ENCODE peak calls at places on chromosome 21, in six cellular contexts. R, M, X, K, J and S are unnamed samples.

GRCh38 chr21:39384674-39385298 is 35.9 kb upstream of the HMGN1 start:
- DNase-seq in R (peak; percentile 55), M (peak; percentile 12), X (no peak), K (no peak), J (no peak), S (no peak)

GRCh38 chr21:29645666-29646553 is 293.9 kb downstream of the GRIK1 start:
- DNase-seq in R (no peak), M (no peak), X (no peak), K (no peak), J (no peak), S (no peak)

GRCh38 chr21:35664683-35665082 is 395.6 kb downstream of the SETD4 start:
- DNase-seq in R (peak; percentile 77), M (peak; percentile 3), X (no peak), K (no peak), J (no peak), S (peak; percentile 11)

GRCh38 chr21:34367320-34367935 is 3.6 kb downstream of the KCNE2 start:
- DNase-seq in R (peak; percentile 82), M (peak; percentile 56), X (peak; percentile 26), K (peak; percentile 45), J (peak; percentile 77), S (no peak)

GRCh38 chr21:34130598-34130985 is 57.2 kb downstream of the MRPS6 start:
- DNase-seq in R (no peak), M (no peak), X (no peak), K (no peak), J (no peak), S (no peak)

GRCh38 chr21:36055551-36055950 is 4.8 kb downstream of the SETD4 start:
- DNase-seq in R (no peak), M (no peak), X (no peak), K (no peak), J (no peak), S (no peak)

GRCh38 chr21:34603002-34603709 is 11.8 kb downstream of the RCAN1 start:
- DNase-seq in R (peak; percentile 70), M (peak; percentile 59), X (peak; percentile 27), K (peak; percentile 73), J (peak; percentile 84), S (no peak)

GRCh38 chr21:39373634-39374033 is 24.7 kb upstream of the HMGN1 start:
- DNase-seq in R (peak; percentile 47), M (peak; percentile 62), X (no peak), K (peak; percentile 54), J (peak; percentile 68), S (no peak)

GRCh38 chr21:26842976-26843911 is 2.0 kb downstream of the ADAMTS1 start:
- DNase-seq in R (peak; percentile 96), M (no peak), X (no peak), K (peak; percentile 72), J (no peak), S (no peak)

GRCh38 chr21:36030581-36031189 is 29.6 kb downstream of the SETD4 start:
- DNase-seq in R (peak; percentile 42), M (no peak), X (no peak), K (no peak), J (peak; percentile 72), S (no peak)

GRCh38 chr21:40269239-40269638 is 402.0 kb downstream of the PCP4 start:
- DNase-seq in R (no peak), M (no peak), X (no peak), K (no peak), J (no peak), S (no peak)

GRCh38 chr21:29349702-29350101 is 51.0 kb downstream of the BACH1 start:
- DNase-seq in R (no peak), M (no peak), X (no peak), K (no peak), J (peak; percentile 54), S (no peak)

GRCh38 chr21:32580949-32581348 is 4.4 kb downstream of the TCP10L start:
- DNase-seq in R (no peak), M (no peak), X (no peak), K (no peak), J (no peak), S (no peak)

GRCh38 chr21:46190491-46191131 is 6.4 kb upstream of the SPATC1L start:
- DNase-seq in R (no peak), M (no peak), X (no peak), K (no peak), J (no peak), S (no peak)

GRCh38 chr21:35895598-35895997 is 164.7 kb downstream of the SETD4 start:
- DNase-seq in R (no peak), M (no peak), X (no peak), K (no peak), J (no peak), S (no peak)

GRCh38 chr21:33112151-33112550 is 42.2 kb downstream of the OLIG1 start:
- DNase-seq in R (no peak), M (no peak), X (no peak), K (no peak), J (no peak), S (no peak)

GRCh38 chr21:43733529-43734071 is 14.7 kb downstream of the PDXK start:
- DNase-seq in R (peak; percentile 79), M (no peak), X (no peak), K (no peak), J (no peak), S (no peak)

GRCh38 chr21:43731476-43731875 is 12.5 kb downstream of the PDXK start:
- DNase-seq in R (no peak), M (peak; percentile 88), X (no peak), K (no peak), J (no peak), S (no peak)

GRCh38 chr21:43734131-43734634 is 15.3 kb downstream of the PDXK start:
- DNase-seq in R (no peak), M (no peak), X (no peak), K (no peak), J (no peak), S (no peak)

GRCh38 chr21:43733060-43733459 is 14.1 kb downstream of the PDXK start:
- DNase-seq in R (no peak), M (no peak), X (no peak), K (no peak), J (no peak), S (no peak)

DNA sequence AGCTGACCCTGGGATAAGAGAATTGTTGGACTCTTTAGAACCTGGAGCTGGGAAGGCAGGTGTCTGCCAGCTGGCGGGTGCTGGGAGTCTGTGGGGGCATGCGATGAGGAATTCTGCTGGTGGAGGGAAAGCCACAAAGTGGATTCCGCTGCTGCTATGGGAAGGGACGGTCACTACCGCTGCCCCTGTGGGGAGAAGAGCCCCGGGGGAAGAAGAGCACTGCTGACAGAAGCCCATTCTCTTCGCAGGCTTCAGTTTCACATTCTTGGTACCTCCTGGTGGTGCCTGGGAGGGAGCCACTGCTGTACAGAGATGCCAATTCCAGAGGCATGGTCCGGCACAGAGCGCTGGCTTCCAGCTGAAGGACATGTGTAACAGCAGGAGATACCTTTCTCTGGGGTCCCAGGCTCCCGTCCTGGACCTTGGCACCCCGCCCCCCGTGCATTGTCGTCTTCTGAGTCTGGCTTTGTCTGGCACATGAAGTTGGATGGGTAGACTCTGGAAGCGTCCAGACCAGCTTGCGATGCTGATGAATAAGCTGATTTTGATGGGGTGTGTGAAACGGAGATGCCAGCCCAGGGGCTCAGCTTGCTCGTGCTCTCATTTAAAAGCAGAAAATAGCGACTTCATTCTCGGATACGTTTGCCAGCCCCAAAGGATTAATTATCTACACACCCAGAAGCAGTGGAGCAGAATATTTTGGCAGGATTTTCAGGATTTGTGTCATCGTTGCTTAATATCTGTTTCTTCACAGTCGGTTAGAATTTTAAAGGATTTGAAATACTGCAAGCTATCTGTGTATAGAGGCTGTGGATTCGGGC is 13.2 kb downstream of the PDXK start:
- DNase-seq in R (no peak), M (no peak), X (no peak), K (no peak), J (no peak), S (no peak)
- TF ChIP-seq SMC3 in R (no peak), M (no peak), X (no peak), K (no peak), J (no peak), S (no peak)

DNA sequence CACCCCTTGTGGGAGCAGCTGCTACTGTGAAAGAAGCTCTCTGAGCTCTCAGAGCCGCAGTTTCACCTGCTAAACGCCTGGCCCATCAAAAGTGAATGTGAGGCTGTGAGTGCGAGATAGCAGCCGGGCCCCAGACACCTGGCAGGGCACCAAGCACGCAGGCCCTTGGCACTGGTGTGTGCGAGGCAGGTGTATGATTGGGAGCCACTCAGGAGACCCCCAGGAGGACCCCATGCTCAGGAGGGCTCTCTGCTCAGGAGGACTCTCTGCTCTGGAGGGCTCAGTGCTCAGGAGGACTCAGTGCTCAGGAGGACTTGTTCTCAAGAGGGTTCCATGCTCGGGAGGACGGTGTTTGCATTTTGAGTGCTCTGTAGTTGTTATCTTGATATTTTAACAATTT is 14.3 kb upstream of the ADARB1 start:
- DNase-seq in R (no peak), M (no peak), X (no peak), K (no peak), J (no peak), S (no peak)
- TF ChIP-seq SMC3 in R (no peak), M (no peak), X (no peak), K (no peak), J (no peak), S (no peak)

DNA sequence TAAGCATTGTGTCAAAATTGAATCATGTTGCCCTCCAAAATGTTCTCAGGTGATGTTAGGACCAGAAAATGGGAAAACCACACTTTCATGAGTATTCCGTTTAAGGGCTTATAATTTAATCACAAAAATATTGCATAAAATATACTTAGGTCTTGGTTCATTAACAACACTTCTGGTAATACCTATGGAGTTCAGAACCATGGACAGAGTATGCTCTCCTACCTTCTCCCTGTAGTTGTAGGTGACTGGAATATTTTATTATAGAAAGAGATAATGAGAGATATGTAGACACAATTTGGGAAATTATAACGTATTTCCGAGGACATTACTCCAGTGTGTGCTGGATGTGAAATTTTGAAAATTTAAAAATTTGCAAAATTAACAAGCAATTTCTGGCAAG is 232.5 kb downstream of the NCAM2 start:
- DNase-seq in R (peak; percentile 24), M (no peak), X (no peak), K (no peak), J (peak; percentile 30), S (no peak)
- TF ChIP-seq SMC3 in R (no peak), M (no peak), X (no peak), K (no peak), J (no peak), S (no peak)

GRCh38 chr21:42317341-42317741 is 2.1 kb upstream of the TFF3 start:
- DNase-seq in R (no peak), M (no peak), X (no peak), K (no peak), J (no peak), S (no peak)
- TF ChIP-seq SMC3 in R (no peak), M (no peak), X (no peak), K (no peak), J (no peak), S (no peak)

DNA sequence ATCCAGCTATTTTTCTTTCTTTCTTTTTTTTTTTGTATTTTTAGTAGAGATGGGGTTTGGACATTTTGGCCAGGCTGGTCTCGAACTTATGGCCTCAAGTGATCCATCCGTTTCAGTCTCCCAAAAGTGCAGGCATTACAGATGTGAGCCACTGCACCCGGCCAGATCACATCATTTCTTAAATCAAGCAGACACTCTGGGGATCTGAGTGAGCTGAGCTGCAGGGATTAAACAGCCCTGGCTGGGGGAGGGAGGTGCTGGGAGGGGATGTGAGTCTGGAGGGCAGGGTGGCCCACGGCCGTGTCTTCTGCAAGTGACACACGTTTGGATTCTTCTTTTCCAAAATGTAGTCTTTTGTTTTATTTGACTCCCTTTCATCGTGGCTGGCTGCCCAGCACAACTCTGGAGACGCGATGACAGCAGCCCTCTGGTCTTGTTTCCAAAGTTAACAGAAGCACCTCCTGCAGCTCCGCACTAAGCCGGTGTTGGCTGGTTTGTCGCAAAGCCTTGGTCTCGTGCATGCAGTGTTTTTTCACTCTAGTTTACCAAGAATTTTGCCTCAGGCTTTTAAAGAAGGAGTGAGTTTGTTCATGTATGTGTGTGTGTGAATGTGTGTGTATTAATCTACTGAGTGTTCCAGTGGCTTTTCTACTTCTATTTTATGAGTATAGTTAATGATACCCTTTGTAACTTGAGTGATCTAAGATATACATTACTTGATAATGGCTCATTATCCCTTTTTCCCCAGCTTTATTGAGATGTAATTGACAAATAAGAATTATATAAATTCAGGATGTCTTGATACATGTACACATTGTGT is 2.8 kb upstream of the KRTAP10-5 start:
- DNase-seq in R (no peak), M (no peak), X (no peak), K (no peak), J (no peak), S (no peak)
- TF ChIP-seq SMC3 in R (no peak), M (no peak), X (no peak), K (no peak), J (no peak), S (no peak)